ENCODE peak calls at places on chromosomes 16 and 17, in nine cellular contexts. K is AG10803; Z is hepatocyte; B is A549; P is esophagus squamous epithelium; F is endothelial cell of umbilical vein; Y is CD4-positive, alpha-beta T cell; R is OCI-LY7; T is PC-3. G is an unnamed sample.

GRCh38 chr17:27345141-27345904 is 51.4 kb downstream of the WSB1 start:
- DNase-seq in K (no peak), Z (peak), B (no peak), P (no peak), F (no peak), Y (no peak), R (no peak), T (no peak), G (no peak)

GRCh38 chr16:83023640-83024039 is 396.9 kb downstream of the CDH13 start:
- DNase-seq in K (no peak), Z (no peak), B (no peak), P (no peak), F (peak), Y (no peak), R (no peak), T (no peak), G (no peak)

GRCh38 chr16:74226361-74226979 is 70.1 kb upstream of the PSMD7 start:
- DNase-seq in K (peak), Z (peak), B (no peak), P (no peak), F (peak), Y (no peak), R (peak), T (peak), G (no peak)

GRCh38 chr17:33989357-33990148 is 265.5 kb upstream of the CCL2 start:
- DNase-seq in K (no peak), Z (no peak), B (no peak), P (no peak), F (no peak), Y (no peak), R (no peak), T (no peak), G (no peak)

GRCh38 chr16:79776243-79776884 is 175.8 kb upstream of the MAF start:
- DNase-seq in K (peak), Z (peak), B (no peak), P (no peak), F (no peak), Y (no peak), R (no peak), T (no peak), G (no peak)

GRCh38 chr17:66406701-66407644 is 104.6 kb downstream of the PRKCA start:
- DNase-seq in K (no peak), Z (no peak), B (no peak), P (no peak), F (no peak), Y (no peak), R (no peak), T (no peak), G (no peak)

GRCh38 chr17:72393553-72393952 is 272.7 kb downstream of the SOX9 start:
- DNase-seq in K (peak), Z (no peak), B (peak), P (no peak), F (peak), Y (no peak), R (no peak), T (peak), G (no peak)

GRCh38 chr17:79987187-79987889 is 48.3 kb downstream of the TBC1D16 start:
- DNase-seq in K (no peak), Z (no peak), B (no peak), P (no peak), F (no peak), Y (no peak), R (no peak), T (peak), G (no peak)

GRCh38 chr16:65936096-65936495 is 430.4 kb upstream of the CDH5 start:
- DNase-seq in K (no peak), Z (no peak), B (no peak), P (no peak), F (no peak), Y (no peak), R (no peak), T (no peak), G (no peak)

GRCh38 chr17:20922128-20922670 is 120.6 kb downstream of the USP22 start:
- DNase-seq in K (peak), Z (no peak), B (no peak), P (no peak), F (peak), Y (no peak), R (no peak), T (peak), G (no peak)

GRCh38 chr17:14774774-14775173 is 473.9 kb downstream of the HS3ST3B1 start:
- DNase-seq in K (no peak), Z (no peak), B (no peak), P (no peak), F (no peak), Y (no peak), R (no peak), T (no peak), G (no peak)

GRCh38 chr16:5056347-5056746 is 9.4 kb downstream of the C16orf89 start:
- DNase-seq in K (no peak), Z (peak), B (no peak), P (no peak), F (peak), Y (peak), R (peak), T (peak), G (no peak)
- TF ChIP-seq CTCF in K (peak), Z (peak), B (peak), P (no peak), F (peak), Y (no peak), R (peak), T (peak), G (peak)

GRCh38 chr17:43543771-43544575 is 2.2 kb downstream of the ETV4 start:
- DNase-seq in K (no peak), Z (no peak), B (no peak), P (no peak), F (no peak), Y (no peak), R (no peak), T (peak), G (no peak)
- TF ChIP-seq CTCF in K (no peak), Z (no peak), B (no peak), P (no peak), F (no peak), Y (no peak), R (peak), T (peak), G (no peak)

DNA sequence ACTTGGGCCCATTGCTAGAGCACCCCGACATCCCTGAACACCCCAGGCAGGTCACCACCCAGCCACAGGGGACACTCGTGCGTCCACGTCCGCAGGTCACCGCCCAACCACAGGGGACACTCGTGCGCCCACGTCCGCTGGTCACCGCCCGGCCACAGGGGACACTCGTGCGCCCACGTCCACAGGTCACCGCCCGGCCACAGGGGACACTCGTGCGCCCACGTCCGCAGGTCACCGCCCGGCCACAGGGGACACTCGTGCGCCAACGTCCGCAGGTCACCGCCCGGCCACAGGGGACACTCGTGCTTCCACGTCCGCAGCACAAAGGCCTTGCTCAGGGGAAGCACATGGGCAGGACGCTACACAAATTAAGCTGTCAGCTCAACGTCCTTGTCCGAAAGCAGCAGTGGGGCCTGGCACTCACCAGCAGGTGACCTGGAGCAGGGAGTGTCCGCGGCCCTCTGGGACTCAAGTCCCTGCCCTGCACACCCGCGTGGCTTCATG is 17.7 kb downstream of the GALNS start:
- DNase-seq in K (no peak), Z (no peak), B (no peak), P (no peak), F (no peak), Y (no peak), R (no peak), T (no peak), G (no peak)
- TF ChIP-seq CTCF in K (no peak), Z (no peak), B (no peak), P (no peak), F (no peak), Y (no peak), R (no peak), T (no peak), G (peak)

GRCh38 chr17:48663134-48663924 is 37.2 kb upstream of the HOXB9 start:
- DNase-seq in K (no peak), Z (no peak), B (no peak), P (no peak), F (no peak), Y (no peak), R (no peak), T (peak), G (no peak)
- TF ChIP-seq CTCF in K (no peak), Z (peak), B (no peak), P (no peak), F (no peak), Y (no peak), R (peak), T (peak), G (peak)

GRCh38 chr16:10944249-10945064 is at the start of gene CLEC16A:
- DNase-seq in K (peak), Z (peak), B (peak), P (peak), F (peak), Y (peak), R (peak), T (peak), G (peak)
- TF ChIP-seq CTCF in K (no peak), Z (no peak), B (no peak), P (peak), F (no peak), Y (no peak), R (no peak), T (no peak), G (peak)

G was measured in progenitor cell of endocrine pancreas.